ENCODE peak calls at places on chromosomes 3 and 15, in eight cellular contexts. N is fibroblast of pulmonary artery, B is breast epithelium, Z is MM.1S, K is AG04450, X is neural progenitor cell, M is suprapubic skin, U is upper lobe of right lung. D is an unnamed sample.

GRCh38 chr3:101170047-101170771 is 150.2 kb downstream of the IMPG2 start:
- DNase-seq in M (no peak), B (no peak), X (no peak), K (no peak), Z (no peak), U (no peak), N (peak), D (no peak)

GRCh38 chr15:85550283-85550682 is 169.9 kb downstream of the AKAP13 start:
- DNase-seq in B (no peak), N (no peak), U (no peak), Z (no peak), X (no peak), K (no peak), M (no peak), D (no peak)

GRCh38 chr3:8441969-8442559 is 59.6 kb upstream of the LMCD1 start:
- DNase-seq in U (no peak), N (peak), K (peak), M (no peak), B (no peak), X (peak), Z (no peak), D (no peak)

GRCh38 chr3:192106528-192106927 is 620.8 kb downstream of the FGF12 start:
- DNase-seq in K (no peak), B (no peak), Z (no peak), X (peak), U (no peak), N (no peak), M (no peak), D (no peak)

GRCh38 chr3:63861306-63861705 is 2.3 kb downstream of the THOC7 start:
- DNase-seq in U (no peak), X (no peak), M (no peak), N (no peak), K (no peak), B (no peak), Z (no peak), D (no peak)

GRCh38 chr3:19183572-19183971 is 35.3 kb downstream of the KCNH8 start:
- DNase-seq in Z (no peak), K (no peak), N (no peak), X (no peak), B (no peak), U (no peak), M (no peak), D (no peak)

GRCh38 chr3:119098620-119099222 is 47.2 kb upstream of the TEX55 start:
- DNase-seq in K (peak), X (peak), U (no peak), M (no peak), Z (peak), B (no peak), N (peak), D (no peak)

GRCh38 chr15:54576303-54576935 is 598.2 kb downstream of the UNC13C start:
- DNase-seq in Z (no peak), N (no peak), K (no peak), B (no peak), U (no peak), X (no peak), M (no peak), D (no peak)

GRCh38 chr15:41809121-41809520 is 18.8 kb upstream of the JMJD7 start:
- DNase-seq in K (no peak), X (no peak), U (no peak), B (no peak), M (no peak), N (no peak), Z (no peak), D (no peak)

GRCh38 chr3:52433328-52434060 is 11.4 kb downstream of the SEMA3G start:
- DNase-seq in Z (no peak), N (no peak), K (no peak), B (no peak), M (peak), X (peak), U (peak), D (no peak)

GRCh38 chr3:73805435-73805834 is 180.7 kb upstream of the PDZRN3 start:
- DNase-seq in K (no peak), U (no peak), X (no peak), N (no peak), B (peak), Z (no peak), M (no peak), D (no peak)

GRCh38 chr3:133886031-133886722 is 9.5 kb downstream of the RAB6B start:
- DNase-seq in B (no peak), Z (no peak), U (no peak), X (no peak), N (no peak), M (no peak), K (no peak), D (no peak)

GRCh38 chr15:69036856-69037255 is 22.4 kb downstream of the NOX5 start:
- DNase-seq in U (no peak), Z (no peak), K (no peak), X (no peak), B (no peak), N (no peak), M (no peak), D (no peak)

GRCh38 chr15:67928666-67929065 is 88.8 kb upstream of the RNU6-1 start:
- DNase-seq in U (no peak), N (no peak), X (no peak), B (no peak), M (no peak), K (no peak), Z (no peak), D (no peak)

GRCh38 chr15:90376789-90377188 is 11.3 kb upstream of the IQGAP1 start:
- DNase-seq in B (no peak), X (no peak), Z (peak), M (no peak), N (no peak), U (no peak), K (no peak), D (no peak)

GRCh38 chr3:129596194-129597086 is 10.0 kb downstream of the PLXND1 start:
- DNase-seq in M (peak), N (peak), B (peak), K (peak), X (peak), Z (no peak), U (peak), D (no peak)
- H3K4me3 ChIP-seq in M (peak), N (peak), B (peak), K (peak), X (no peak), Z (no peak), U (peak), D (no peak)

DNA sequence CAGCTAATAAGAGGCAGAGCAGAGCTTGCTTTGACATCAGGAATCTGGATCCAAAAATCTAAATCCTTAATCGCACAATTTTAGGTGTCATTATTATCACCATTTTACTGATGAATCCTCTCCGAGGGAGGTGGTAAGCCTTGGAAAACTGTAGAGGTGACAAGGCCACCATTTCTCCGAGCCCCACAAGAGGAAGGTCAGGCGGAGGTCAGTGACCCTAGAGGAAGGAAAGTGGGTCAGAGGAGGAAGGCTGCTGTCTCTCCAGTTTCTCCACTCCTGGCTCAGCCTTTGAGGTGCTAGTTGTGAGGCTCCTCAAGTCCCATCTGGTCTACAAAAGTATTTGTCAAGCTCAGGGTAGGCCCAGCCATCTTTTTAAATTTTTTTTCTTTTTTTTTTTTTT is 3.2 kb downstream of the DVL3 start:
- DNase-seq in Z (no peak), U (no peak), N (no peak), B (no peak), X (no peak), K (no peak), M (no peak), D (no peak)
- H3K4me3 ChIP-seq in Z (no peak), U (no peak), N (no peak), B (no peak), X (no peak), K (no peak), M (no peak), D (no peak)

DNA sequence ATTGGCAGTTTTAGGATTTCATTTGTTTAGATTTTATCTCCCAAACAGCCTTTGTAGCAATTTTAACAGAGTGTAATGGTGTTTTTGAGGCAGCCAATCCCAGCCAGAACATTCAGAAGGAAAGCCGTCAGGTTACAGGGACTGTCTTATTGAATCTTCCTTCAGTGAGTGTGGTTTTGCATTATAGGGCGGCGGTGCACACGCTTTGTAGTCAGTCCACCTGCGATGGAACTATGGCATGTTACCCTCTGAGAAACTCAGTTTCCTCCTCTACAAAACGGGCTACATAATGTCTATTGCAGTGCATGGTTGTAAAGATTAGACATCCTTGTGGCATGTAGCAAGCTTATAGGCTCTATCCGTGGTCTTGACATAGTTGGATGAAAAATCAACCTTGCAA is 1.0 kb downstream of the LRRC28 start:
- DNase-seq in K (no peak), M (no peak), U (no peak), X (no peak), N (no peak), B (no peak), Z (no peak), D (no peak)
- H3K4me3 ChIP-seq in K (peak), M (peak), U (peak), X (peak), N (peak), B (peak), Z (peak), D (peak)

DNA sequence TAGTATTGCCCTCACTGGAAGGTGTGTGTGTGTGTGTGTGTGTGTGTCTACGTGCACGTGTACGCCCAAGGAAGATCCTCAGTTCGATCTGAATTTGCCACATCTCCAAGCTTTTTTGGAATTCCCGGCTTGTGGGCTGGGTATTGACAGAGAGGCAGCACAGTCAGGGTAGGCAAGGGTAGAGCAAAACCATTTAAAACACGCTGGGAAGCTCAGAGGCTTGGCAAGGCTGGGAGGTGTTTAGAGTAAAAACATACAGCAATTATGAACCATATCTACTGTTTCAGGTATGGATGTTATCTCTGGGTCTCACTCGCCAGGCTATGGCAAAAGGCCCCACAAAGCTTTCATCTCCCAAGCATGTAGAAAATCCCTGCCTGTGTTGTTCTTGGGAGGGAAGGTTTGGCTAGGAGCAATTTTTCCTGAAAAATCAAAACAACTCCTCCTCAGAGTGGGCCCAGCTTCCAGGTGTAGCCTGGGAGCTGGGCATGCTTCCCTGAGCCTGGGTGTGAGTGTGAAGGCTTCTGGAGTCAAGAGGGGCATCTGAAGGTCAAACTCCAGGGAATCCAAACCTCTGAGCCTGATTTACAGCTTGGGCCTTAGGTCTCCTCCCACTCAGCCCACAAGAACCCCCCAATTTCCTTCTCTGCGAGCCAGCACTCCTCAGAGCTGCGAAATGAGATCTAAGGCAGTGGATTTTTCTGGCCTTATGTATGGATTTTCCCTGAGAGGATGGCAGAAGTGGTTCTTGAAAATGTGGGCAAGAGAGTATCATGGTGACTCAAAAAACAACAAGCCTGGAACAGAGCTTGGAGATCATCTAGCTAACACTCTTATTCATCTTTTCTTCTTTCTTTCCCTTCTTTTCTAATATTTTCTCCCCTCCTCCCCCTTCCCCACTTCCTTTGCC is 244.8 kb upstream of the TPRG1 start:
- DNase-seq in B (no peak), M (no peak), X (no peak), Z (no peak), U (no peak), N (no peak), K (no peak), D (no peak)
- H3K4me3 ChIP-seq in B (no peak), M (no peak), X (no peak), Z (no peak), U (no peak), N (no peak), K (no peak), D (no peak)

DNA sequence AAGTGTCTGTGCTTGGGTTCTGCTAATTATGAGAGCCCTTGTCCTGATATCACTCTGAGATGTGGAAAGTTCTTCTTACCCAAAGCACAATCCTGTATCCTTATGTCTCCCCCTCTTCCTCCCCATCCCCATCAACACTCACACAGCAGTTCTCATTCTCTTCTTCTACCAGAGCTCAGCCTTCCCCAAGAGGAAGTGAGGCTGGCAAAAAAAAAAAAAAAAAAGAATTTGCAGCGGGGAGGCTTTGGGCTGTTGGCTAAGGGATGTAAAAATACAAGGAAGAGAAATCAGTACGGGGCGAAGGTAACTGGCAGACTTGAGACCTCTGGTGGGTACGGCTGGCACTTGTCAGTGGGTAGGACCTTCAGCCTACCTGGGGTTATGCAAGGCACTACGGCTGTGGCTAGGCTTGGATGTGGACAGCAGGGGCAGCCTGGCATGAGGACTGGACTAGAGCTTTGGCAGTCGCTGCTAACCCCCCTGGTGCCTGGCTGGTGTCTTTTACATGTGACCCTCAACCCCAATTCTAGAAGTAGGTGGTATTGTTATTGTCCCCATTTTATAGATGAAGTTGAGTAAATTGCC is 5.4 kb downstream of the VIPR1 start:
- DNase-seq in N (no peak), M (peak), B (no peak), X (no peak), U (peak), Z (no peak), K (no peak), D (no peak)
- H3K4me3 ChIP-seq in N (no peak), M (no peak), B (no peak), X (no peak), U (no peak), Z (no peak), K (no peak), D (no peak)

D was measured in epithelial cell of proximal tubule.